ENCODE peak calls at places on chromosome 2, in four cellular contexts. R, H, W and Q are unnamed samples.

GRCh38 chr2:219433666-219434467 is 776 bp upstream of the SPEG start:
- DNase-seq in W (no peak), H (no peak), R (peak; percentile 75), Q (no peak)

GRCh38 chr2:112150447-112150846 is 12.3 kb downstream of the FBLN7 start:
- DNase-seq in W (no peak), R (no peak), H (no peak), Q (no peak)

GRCh38 chr2:188404341-188405004 is 112.8 kb downstream of the GULP1 start:
- DNase-seq in H (no peak), W (no peak), R (no peak), Q (no peak)

GRCh38 chr2:207913772-207914358 is 111.5 kb downstream of the PLEKHM3 start:
- DNase-seq in W (no peak), R (no peak), H (no peak), Q (no peak)

GRCh38 chr2:228181098-228182019 is at the start of gene SPHKAP:
- DNase-seq in W (no peak), R (no peak), H (no peak), Q (no peak)

GRCh38 chr2:241507430-241508239 is 749 bp downstream of the STK25 start:
- DNase-seq in R (peak; percentile 50), H (no peak), W (peak; percentile 22), Q (peak; percentile 67)

GRCh38 chr2:187438459-187438858 is 9.6 kb downstream of the CALCRL start:
- DNase-seq in R (no peak), H (no peak), W (no peak), Q (no peak)

GRCh38 chr2:240791211-240791800 is 28.7 kb downstream of the KIF1A start:
- DNase-seq in H (no peak), W (no peak), R (no peak), Q (no peak)

GRCh38 chr2:108594982-108595464 is 60.8 kb downstream of the LIMS1 start:
- DNase-seq in H (no peak), R (peak; percentile 91), W (no peak), Q (no peak)

GRCh38 chr2:188294547-188294946 is 2.9 kb downstream of the GULP1 start:
- DNase-seq in R (no peak), H (no peak), W (no peak), Q (no peak)

GRCh38 chr2:189285962-189286648 is 106.5 kb upstream of the COL5A2 start:
- DNase-seq in W (no peak), R (no peak), H (no peak), Q (no peak)

GRCh38 chr2:48278590-48278989 is 251.4 kb upstream of the STON1 start:
- DNase-seq in R (no peak), W (no peak), H (no peak), Q (no peak)

GRCh38 chr2:97663962-97664635 is at the start of gene ACTR1B:
- DNase-seq in R (peak; percentile 98), W (peak; percentile 96), H (peak; percentile 92), Q (peak; percentile 97)

GRCh38 chr2:165827921-165828276 is 33.9 kb upstream of the GALNT3 start:
- DNase-seq in H (no peak), W (no peak), R (no peak), Q (no peak)

GRCh38 chr2:230627806-230628724 is 84.6 kb upstream of the CAB39 start:
- DNase-seq in R (peak; percentile 58), H (no peak), W (no peak), Q (no peak)

GRCh38 chr2:168603439-168603961 is 147.4 kb downstream of the CERS6 start:
- DNase-seq in H (no peak), R (no peak), W (no peak), Q (no peak)
- TF ChIP-seq SPI1 in H (no peak), R (no peak), W (no peak), Q (no peak)

GRCh38 chr2:10873790-10874437 is 37.8 kb upstream of the KCNF1 start:
- DNase-seq in R (no peak), W (no peak), H (no peak), Q (no peak)
- TF ChIP-seq SPI1 in R (no peak), W (no peak), H (no peak), Q (no peak)

GRCh38 chr2:239196474-239197021 is 204.3 kb downstream of the HDAC4 start:
- DNase-seq in W (no peak), H (no peak), R (no peak), Q (no peak)

GRCh38 chr2:239198221-239198620 is 202.6 kb downstream of the HDAC4 start:
- DNase-seq in H (no peak), W (no peak), R (no peak), Q (no peak)

GRCh38 chr2:239195318-239195871 is 205.4 kb downstream of the HDAC4 start:
- DNase-seq in R (no peak), H (no peak), W (no peak), Q (no peak)

GRCh38 chr2:239195992-239196391 is 204.8 kb downstream of the HDAC4 start:
- DNase-seq in R (no peak), H (no peak), W (no peak), Q (no peak)

DNA sequence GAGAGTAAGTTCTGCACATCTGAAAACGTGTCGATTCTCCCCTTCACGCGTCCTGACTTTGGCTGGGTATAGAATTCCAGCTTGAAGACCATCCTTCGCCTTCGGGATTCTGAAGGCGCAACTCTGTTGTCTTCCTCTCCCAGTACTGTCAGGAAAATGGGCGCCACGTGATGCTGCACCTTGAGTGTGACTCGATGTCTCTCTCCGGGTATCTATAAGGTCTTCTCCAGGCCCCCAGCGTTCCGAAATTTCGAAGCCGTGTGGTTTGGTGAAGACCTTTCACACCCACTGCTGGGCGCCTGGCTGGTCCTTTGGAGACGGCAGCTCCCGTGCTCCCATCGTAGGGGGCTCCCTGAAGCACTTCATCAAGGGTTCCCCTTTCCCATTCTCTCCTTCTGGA is 203.7 kb downstream of the HDAC4 start:
- DNase-seq in H (no peak), R (no peak), W (no peak), Q (no peak)
- TF ChIP-seq SPI1 in H (no peak), R (no peak), W (no peak), Q (no peak)

DNA sequence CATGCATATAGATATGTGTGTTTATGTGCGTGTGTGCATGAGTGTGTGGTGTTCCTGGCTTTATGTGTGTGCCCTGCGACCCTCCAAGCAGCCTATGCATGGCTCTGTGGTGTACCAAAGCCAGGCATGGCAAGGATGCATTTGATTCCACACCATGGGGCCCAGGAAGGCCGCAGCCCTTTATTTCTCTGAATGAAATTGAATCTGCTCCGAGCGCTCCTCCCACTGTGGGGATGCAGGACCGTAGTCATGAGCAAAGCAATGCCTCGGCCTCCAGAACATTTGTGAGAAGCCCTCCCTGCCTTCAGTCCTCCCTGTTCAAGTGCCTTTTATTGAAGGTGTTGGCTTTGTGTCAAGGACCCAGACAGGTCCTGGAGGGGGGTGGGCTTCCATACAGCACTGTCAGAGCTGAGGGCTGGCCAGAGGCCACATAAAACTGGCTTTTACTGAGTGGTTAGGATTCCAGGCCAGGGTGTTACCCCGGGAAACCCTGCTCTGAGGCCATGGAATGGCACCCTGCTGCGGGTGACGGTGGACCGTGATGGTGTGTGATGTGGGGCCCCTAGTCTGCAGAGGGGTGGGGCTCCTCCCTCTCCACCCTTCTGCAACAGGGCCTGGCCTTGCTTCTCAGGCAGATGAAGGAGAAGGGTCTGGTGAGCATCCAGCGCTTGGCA is 41.5 kb downstream of the TOGARAM2 start:
- DNase-seq in H (no peak), R (no peak), W (no peak), Q (no peak)
- TF ChIP-seq SPI1 in H (no peak), R (no peak), W (no peak), Q (no peak)

GRCh38 chr2:224892574-224893204 is 149.6 kb downstream of the DOCK10 start:
- DNase-seq in R (no peak), W (no peak), H (no peak), Q (no peak)
- TF ChIP-seq SPI1 in R (no peak), W (no peak), H (no peak), Q (no peak)

DNA sequence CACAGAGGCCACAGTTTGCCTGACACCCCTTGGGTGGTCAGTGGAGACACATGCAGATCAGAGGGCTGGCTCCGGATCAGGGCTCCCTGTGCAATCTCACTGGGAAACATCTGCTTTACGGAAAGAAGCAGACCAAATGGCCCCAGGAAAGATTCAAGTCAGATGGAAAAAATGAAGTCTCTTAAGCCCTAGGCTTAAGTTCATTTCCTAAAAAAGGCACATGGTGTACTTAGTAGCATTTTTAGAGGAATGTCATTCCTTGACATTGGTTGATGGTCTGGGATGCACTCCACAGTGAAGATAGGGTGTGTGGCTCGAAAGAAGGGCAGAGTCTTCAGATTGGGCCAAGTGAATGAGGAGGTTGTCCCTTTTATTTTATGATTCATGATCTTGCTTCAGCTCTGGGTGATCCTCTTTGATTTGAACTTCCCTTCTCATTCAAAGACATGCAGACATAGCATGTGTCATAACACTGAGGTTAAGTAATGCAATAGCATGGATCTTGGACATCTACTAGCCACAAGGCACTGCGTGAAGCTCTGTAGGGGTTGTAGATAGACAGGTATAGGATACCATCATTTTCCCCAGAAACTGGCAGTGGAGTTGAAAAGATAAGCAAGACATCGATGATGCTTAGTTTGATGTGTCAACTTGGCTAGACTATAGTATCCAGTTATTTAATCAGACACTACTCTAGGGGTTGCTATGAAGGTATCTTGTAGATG is 56.5 kb downstream of the KCNE4 start:
- DNase-seq in R (no peak), W (peak; percentile 13), H (no peak), Q (no peak)
- TF ChIP-seq SPI1 in R (no peak), W (no peak), H (no peak), Q (no peak)

GRCh38 chr2:157036715-157037114 is 220.8 kb upstream of the GALNT5 start:
- DNase-seq in W (no peak), H (no peak), R (no peak), Q (no peak)
- TF ChIP-seq SPI1 in W (no peak), H (no peak), R (no peak), Q (no peak)